ENCODE peak calls at places on chromosomes 2 and 18, in ten cellular contexts. One of them, this sample, is unnamed.

GRCh38 chr18:73136134-73136533 is 268.3 kb upstream of the NETO1 start:
- DNase-seq in gastrocnemius medialis: no peak
- DNase-seq in cardiac fibroblast: peak; percentile 21
- DNase-seq in Kasumi-1: peak; percentile 72
- DNase-seq in GM19239: no peak
- DNase-seq in mesenteric fat pad: no peak
- DNase-seq in HL-60: no peak
- DNase-seq in activated naive CD4-positive, alpha-beta T cell: no peak
- DNase-seq in EL: no peak
- DNase-seq in HTR-8/SVneo: no peak
- DNase-seq in this sample: no peak

GRCh38 chr18:13412017-13412416 is 193.5 kb downstream of the LDLRAD4 start:
- DNase-seq in GM19239: no peak
- DNase-seq in Kasumi-1: no peak
- DNase-seq in gastrocnemius medialis: no peak
- DNase-seq in HL-60: no peak
- DNase-seq in mesenteric fat pad: no peak
- DNase-seq in HTR-8/SVneo: no peak
- DNase-seq in EL: no peak
- DNase-seq in activated naive CD4-positive, alpha-beta T cell: no peak
- DNase-seq in cardiac fibroblast: no peak
- DNase-seq in this sample: no peak

GRCh38 chr2:84395819-84396218 is 63.3 kb downstream of the SUCLG1 start:
- DNase-seq in HL-60: no peak
- DNase-seq in activated naive CD4-positive, alpha-beta T cell: no peak
- DNase-seq in cardiac fibroblast: peak; percentile 60
- DNase-seq in GM19239: no peak
- DNase-seq in Kasumi-1: no peak
- DNase-seq in HTR-8/SVneo: no peak
- DNase-seq in mesenteric fat pad: no peak
- DNase-seq in gastrocnemius medialis: no peak
- DNase-seq in EL: peak; percentile 67
- DNase-seq in this sample: no peak

GRCh38 chr2:167264380-167264779 is 376.1 kb downstream of the XIRP2 start:
- DNase-seq in cardiac fibroblast: peak; percentile 34
- DNase-seq in Kasumi-1: peak; percentile 36
- DNase-seq in activated naive CD4-positive, alpha-beta T cell: no peak
- DNase-seq in HTR-8/SVneo: no peak
- DNase-seq in EL: peak; percentile 3
- DNase-seq in HL-60: no peak
- DNase-seq in GM19239: no peak
- DNase-seq in mesenteric fat pad: no peak
- DNase-seq in gastrocnemius medialis: no peak
- DNase-seq in this sample: no peak

GRCh38 chr2:240463274-240463865 is 27.9 kb downstream of the GPC1 start:
- DNase-seq in activated naive CD4-positive, alpha-beta T cell: no peak
- DNase-seq in HTR-8/SVneo: no peak
- DNase-seq in Kasumi-1: no peak
- DNase-seq in gastrocnemius medialis: peak; percentile 1
- DNase-seq in cardiac fibroblast: no peak
- DNase-seq in HL-60: no peak
- DNase-seq in GM19239: no peak
- DNase-seq in mesenteric fat pad: peak; percentile 86
- DNase-seq in EL: no peak
- DNase-seq in this sample: no peak

GRCh38 chr18:8685141-8685913 is 20.0 kb upstream of the MTCL1 start:
- DNase-seq in EL: peak; percentile 49
- DNase-seq in HTR-8/SVneo: no peak
- DNase-seq in cardiac fibroblast: peak; percentile 50
- DNase-seq in mesenteric fat pad: no peak
- DNase-seq in gastrocnemius medialis: no peak
- DNase-seq in Kasumi-1: no peak
- DNase-seq in GM19239: no peak
- DNase-seq in HL-60: no peak
- DNase-seq in activated naive CD4-positive, alpha-beta T cell: no peak
- DNase-seq in this sample: no peak

GRCh38 chr2:72661985-72662384 is 163.8 kb downstream of the EXOC6B start:
- DNase-seq in EL: no peak
- DNase-seq in Kasumi-1: no peak
- DNase-seq in HL-60: no peak
- DNase-seq in mesenteric fat pad: no peak
- DNase-seq in HTR-8/SVneo: no peak
- DNase-seq in gastrocnemius medialis: no peak
- DNase-seq in activated naive CD4-positive, alpha-beta T cell: no peak
- DNase-seq in cardiac fibroblast: no peak
- DNase-seq in GM19239: no peak
- DNase-seq in this sample: no peak

GRCh38 chr2:14072338-14072737 is 560.2 kb upstream of the LRATD1 start:
- DNase-seq in gastrocnemius medialis: no peak
- DNase-seq in cardiac fibroblast: peak; percentile 67
- DNase-seq in activated naive CD4-positive, alpha-beta T cell: no peak
- DNase-seq in HTR-8/SVneo: no peak
- DNase-seq in Kasumi-1: no peak
- DNase-seq in HL-60: peak; percentile 28
- DNase-seq in EL: no peak
- DNase-seq in mesenteric fat pad: no peak
- DNase-seq in GM19239: no peak
- DNase-seq in this sample: no peak

GRCh38 chr2:65299246-65299645 is 71.6 kb downstream of the ACTR2 start:
- DNase-seq in gastrocnemius medialis: no peak
- DNase-seq in Kasumi-1: no peak
- DNase-seq in activated naive CD4-positive, alpha-beta T cell: peak; percentile 5
- DNase-seq in HTR-8/SVneo: no peak
- DNase-seq in GM19239: no peak
- DNase-seq in EL: peak; percentile 59
- DNase-seq in mesenteric fat pad: no peak
- DNase-seq in cardiac fibroblast: peak; percentile 84
- DNase-seq in HL-60: no peak
- DNase-seq in this sample: no peak

GRCh38 chr2:240358080-240358479 is 77.4 kb upstream of the GPC1 start:
- DNase-seq in Kasumi-1: no peak
- DNase-seq in cardiac fibroblast: no peak
- DNase-seq in EL: no peak
- DNase-seq in gastrocnemius medialis: peak; percentile 1
- DNase-seq in GM19239: no peak
- DNase-seq in HTR-8/SVneo: no peak
- DNase-seq in mesenteric fat pad: no peak
- DNase-seq in activated naive CD4-positive, alpha-beta T cell: no peak
- DNase-seq in HL-60: no peak
- DNase-seq in this sample: no peak

GRCh38 chr2:12032421-12032820 is 286.0 kb downstream of the LPIN1 start:
- DNase-seq in cardiac fibroblast: no peak
- DNase-seq in activated naive CD4-positive, alpha-beta T cell: no peak
- DNase-seq in mesenteric fat pad: no peak
- DNase-seq in EL: no peak
- DNase-seq in Kasumi-1: no peak
- DNase-seq in HTR-8/SVneo: no peak
- DNase-seq in gastrocnemius medialis: no peak
- DNase-seq in HL-60: no peak
- DNase-seq in GM19239: no peak
- DNase-seq in this sample: no peak

GRCh38 chr2:71559080-71559827 is 105.9 kb downstream of the DYSF start:
- DNase-seq in HL-60: no peak
- DNase-seq in GM19239: no peak
- DNase-seq in mesenteric fat pad: no peak
- DNase-seq in EL: no peak
- DNase-seq in HTR-8/SVneo: no peak
- DNase-seq in Kasumi-1: no peak
- DNase-seq in gastrocnemius medialis: no peak
- DNase-seq in cardiac fibroblast: no peak
- DNase-seq in activated naive CD4-positive, alpha-beta T cell: no peak
- DNase-seq in this sample: no peak

GRCh38 chr18:13378150-13378549 is 159.6 kb downstream of the LDLRAD4 start:
- DNase-seq in cardiac fibroblast: no peak
- DNase-seq in mesenteric fat pad: no peak
- DNase-seq in EL: no peak
- DNase-seq in gastrocnemius medialis: no peak
- DNase-seq in Kasumi-1: no peak
- DNase-seq in HTR-8/SVneo: no peak
- DNase-seq in activated naive CD4-positive, alpha-beta T cell: no peak
- DNase-seq in HL-60: no peak
- DNase-seq in GM19239: no peak
- DNase-seq in this sample: no peak

GRCh38 chr2:72570401-72570800 is 255.4 kb downstream of the EXOC6B start:
- DNase-seq in HTR-8/SVneo: peak; percentile 40
- DNase-seq in activated naive CD4-positive, alpha-beta T cell: no peak
- DNase-seq in GM19239: no peak
- DNase-seq in Kasumi-1: no peak
- DNase-seq in gastrocnemius medialis: no peak
- DNase-seq in cardiac fibroblast: peak; percentile 54
- DNase-seq in HL-60: no peak
- DNase-seq in EL: peak; percentile 73
- DNase-seq in mesenteric fat pad: no peak
- DNase-seq in this sample: no peak

GRCh38 chr18:23825496-23825895 is 136.2 kb downstream of the LAMA3 start:
- DNase-seq in gastrocnemius medialis: no peak
- DNase-seq in EL: peak; percentile 40
- DNase-seq in HTR-8/SVneo: no peak
- DNase-seq in mesenteric fat pad: no peak
- DNase-seq in Kasumi-1: no peak
- DNase-seq in GM19239: no peak
- DNase-seq in cardiac fibroblast: peak; percentile 35
- DNase-seq in HL-60: no peak
- DNase-seq in activated naive CD4-positive, alpha-beta T cell: no peak
- DNase-seq in this sample: no peak

GRCh38 chr2:136874258-136874657 is 108.9 kb downstream of the THSD7B start:
- DNase-seq in cardiac fibroblast: peak; percentile 38
- DNase-seq in HTR-8/SVneo: no peak
- DNase-seq in gastrocnemius medialis: no peak
- DNase-seq in Kasumi-1: peak; percentile 46
- DNase-seq in GM19239: no peak
- DNase-seq in HL-60: no peak
- DNase-seq in EL: peak; percentile 22
- DNase-seq in activated naive CD4-positive, alpha-beta T cell: no peak
- DNase-seq in mesenteric fat pad: no peak
- DNase-seq in this sample: no peak

GRCh38 chr2:12465631-12466135 is 251.1 kb upstream of the TRIB2 start:
- DNase-seq in EL: no peak
- DNase-seq in HTR-8/SVneo: no peak
- DNase-seq in Kasumi-1: no peak
- DNase-seq in GM19239: no peak
- DNase-seq in activated naive CD4-positive, alpha-beta T cell: no peak
- DNase-seq in cardiac fibroblast: peak; percentile 60
- DNase-seq in gastrocnemius medialis: no peak
- DNase-seq in mesenteric fat pad: no peak
- DNase-seq in HL-60: no peak
- DNase-seq in this sample: no peak

GRCh38 chr2:100612388-100613000 is 49.7 kb downstream of the PDCL3 start:
- DNase-seq in gastrocnemius medialis: no peak
- DNase-seq in Kasumi-1: no peak
- DNase-seq in mesenteric fat pad: peak; percentile 80
- DNase-seq in EL: no peak
- DNase-seq in cardiac fibroblast: no peak
- DNase-seq in HTR-8/SVneo: no peak
- DNase-seq in HL-60: no peak
- DNase-seq in GM19239: no peak
- DNase-seq in activated naive CD4-positive, alpha-beta T cell: no peak
- DNase-seq in this sample: no peak

GRCh38 chr2:199458806-199459285 is 1.1 kb upstream of the SATB2 start:
- DNase-seq in HTR-8/SVneo: no peak
- DNase-seq in GM19239: no peak
- DNase-seq in activated naive CD4-positive, alpha-beta T cell: no peak
- DNase-seq in gastrocnemius medialis: no peak
- DNase-seq in Kasumi-1: no peak
- DNase-seq in EL: no peak
- DNase-seq in mesenteric fat pad: no peak
- DNase-seq in cardiac fibroblast: peak; percentile 68
- DNase-seq in HL-60: no peak
- DNase-seq in this sample: no peak

GRCh38 chr2:79370976-79371550 is 141.8 kb upstream of the CTNNA2 start:
- DNase-seq in mesenteric fat pad: no peak
- DNase-seq in GM19239: no peak
- DNase-seq in gastrocnemius medialis: no peak
- DNase-seq in cardiac fibroblast: no peak
- DNase-seq in activated naive CD4-positive, alpha-beta T cell: no peak
- DNase-seq in Kasumi-1: no peak
- DNase-seq in HL-60: no peak
- DNase-seq in EL: no peak
- DNase-seq in HTR-8/SVneo: no peak
- DNase-seq in this sample: no peak

GRCh38 chr2:27593240-27593639 is 10.4 kb downstream of the ZNF512 start:
- DNase-seq in mesenteric fat pad: no peak
- DNase-seq in HTR-8/SVneo: no peak
- DNase-seq in GM19239: no peak
- DNase-seq in EL: no peak
- DNase-seq in gastrocnemius medialis: no peak
- DNase-seq in Kasumi-1: no peak
- DNase-seq in HL-60: no peak
- DNase-seq in activated naive CD4-positive, alpha-beta T cell: no peak
- DNase-seq in cardiac fibroblast: no peak
- DNase-seq in this sample: no peak

GRCh38 chr2:10482979-10483378 is 34.9 kb upstream of the ODC1 start:
- DNase-seq in HL-60: no peak
- DNase-seq in EL: no peak
- DNase-seq in GM19239: no peak
- DNase-seq in mesenteric fat pad: no peak
- DNase-seq in Kasumi-1: no peak
- DNase-seq in cardiac fibroblast: no peak
- DNase-seq in gastrocnemius medialis: no peak
- DNase-seq in HTR-8/SVneo: no peak
- DNase-seq in activated naive CD4-positive, alpha-beta T cell: no peak
- DNase-seq in this sample: no peak

GRCh38 chr2:136917281-136917680 is 151.9 kb downstream of the THSD7B start:
- DNase-seq in gastrocnemius medialis: no peak
- DNase-seq in HTR-8/SVneo: no peak
- DNase-seq in Kasumi-1: no peak
- DNase-seq in cardiac fibroblast: no peak
- DNase-seq in mesenteric fat pad: no peak
- DNase-seq in EL: no peak
- DNase-seq in GM19239: no peak
- DNase-seq in HL-60: no peak
- DNase-seq in activated naive CD4-positive, alpha-beta T cell: no peak
- DNase-seq in this sample: no peak

GRCh38 chr2:197628043-197628500 is 47.3 kb downstream of the RFTN2 start:
- DNase-seq in cardiac fibroblast: peak; percentile 70
- DNase-seq in GM19239: no peak
- DNase-seq in mesenteric fat pad: no peak
- DNase-seq in Kasumi-1: no peak
- DNase-seq in EL: peak; percentile 4
- DNase-seq in activated naive CD4-positive, alpha-beta T cell: no peak
- DNase-seq in HL-60: no peak
- DNase-seq in gastrocnemius medialis: no peak
- DNase-seq in HTR-8/SVneo: no peak
- DNase-seq in this sample: no peak